ENCODE peak calls at places on chromosomes 2 and 18, in eight cellular contexts. Q is RWPE1, E is mucosa of descending colon, A is upper lobe of left lung, J is bronchial epithelial cell, G is heart right ventricle, O is SK-N-SH, F is kidney epithelial cell. T is an unnamed sample.

GRCh38 chr2:17605691-17606090 is 65.2 kb downstream of the VSNL1 start:
- DNase-seq in Q (no peak), E (no peak), A (no peak), J (no peak), G (no peak), O (no peak), F (no peak), T (no peak)

GRCh38 chr2:24075915-24076848 is at the start of gene SF3B6:
- DNase-seq in Q (peak), E (peak), A (peak), J (peak), G (peak), O (peak), F (peak), T (peak)

GRCh38 chr2:937530-937929 is 13.1 kb upstream of the SNTG2 start:
- DNase-seq in Q (no peak), E (no peak), A (no peak), J (no peak), G (no peak), O (no peak), F (no peak), T (no peak)

GRCh38 chr2:170098626-170099312 is 79.2 kb upstream of the MYO3B start:
- DNase-seq in Q (no peak), E (no peak), A (no peak), J (no peak), G (no peak), O (no peak), F (no peak), T (no peak)

GRCh38 chr18:54888933-54889332 is 60.7 kb downstream of the RAB27B start:
- DNase-seq in Q (no peak), E (no peak), A (no peak), J (peak), G (no peak), O (no peak), F (no peak), T (no peak)

GRCh38 chr18:58532298-58532697 is 96.6 kb downstream of the ALPK2 start:
- DNase-seq in Q (peak), E (no peak), A (no peak), J (peak), G (no peak), O (no peak), F (no peak), T (no peak)

GRCh38 chr2:101380376-101380775 is 6.9 kb downstream of the CREG2 start:
- DNase-seq in Q (peak), E (peak), A (peak), J (peak), G (peak), O (no peak), F (no peak), T (no peak)

GRCh38 chr2:105593221-105593967 is 151.3 kb upstream of the NCK2 start:
- DNase-seq in Q (peak), E (no peak), A (no peak), J (peak), G (no peak), O (no peak), F (no peak), T (no peak)

GRCh38 chr2:230068658-230069080 is at the start of gene SLC16A14:
- DNase-seq in Q (peak), E (peak), A (no peak), J (peak), G (peak), O (peak), F (no peak), T (no peak)
- TF ChIP-seq CTCF in Q (peak), E (no peak), A (no peak), J (peak), G (peak), O (peak), F (peak), T (peak)

GRCh38 chr2:177192788-177193187 is 19.8 kb upstream of the HNRNPA3 start:
- DNase-seq in Q (no peak), E (no peak), A (no peak), J (no peak), G (no peak), O (no peak), F (no peak), T (no peak)

GRCh38 chr2:177193240-177193639 is 19.4 kb upstream of the HNRNPA3 start:
- DNase-seq in Q (no peak), E (no peak), A (no peak), J (no peak), G (no peak), O (no peak), F (no peak), T (no peak)

GRCh38 chr2:177190941-177191340 is 21.7 kb upstream of the HNRNPA3 start:
- DNase-seq in Q (no peak), E (no peak), A (no peak), J (no peak), G (no peak), O (no peak), F (no peak), T (no peak)

DNA sequence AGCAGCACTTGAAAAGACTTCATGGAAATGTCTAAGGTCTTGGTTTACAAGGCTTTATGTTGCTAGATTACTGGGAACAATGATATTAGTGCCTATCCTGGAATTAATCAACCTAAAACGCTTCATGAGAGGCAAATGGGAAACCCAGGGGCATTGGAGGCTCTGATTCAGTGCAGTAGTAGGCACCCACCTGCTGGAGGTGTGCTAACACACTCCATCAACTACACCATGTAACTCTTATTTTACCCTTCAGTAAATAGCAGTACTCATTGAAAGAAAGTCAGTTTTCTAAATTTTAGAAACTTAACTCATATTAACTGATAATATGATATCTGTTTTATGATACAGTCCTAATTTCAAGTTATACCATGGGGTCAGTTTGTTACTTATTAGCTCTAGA is 17.4 kb upstream of the HNRNPA3 start:
- DNase-seq in Q (no peak), E (no peak), A (no peak), J (no peak), G (no peak), O (no peak), F (no peak), T (no peak)
- TF ChIP-seq CTCF in Q (no peak), E (no peak), A (no peak), J (no peak), G (no peak), O (no peak), F (no peak), T (no peak)

GRCh38 chr18:62991959-62992358 is 276.6 kb downstream of the PHLPP1 start:
- DNase-seq in Q (no peak), E (no peak), A (peak), J (no peak), G (no peak), O (no peak), F (no peak), T (no peak)
- TF ChIP-seq CTCF in Q (no peak), E (no peak), A (no peak), J (no peak), G (no peak), O (no peak), F (no peak), T (no peak)

GRCh38 chr2:31810200-31810917 is 200.4 kb downstream of the MEMO1 start:
- DNase-seq in Q (no peak), E (no peak), A (no peak), J (no peak), G (no peak), O (no peak), F (no peak), T (no peak)
- TF ChIP-seq CTCF in Q (no peak), E (no peak), A (no peak), J (no peak), G (no peak), O (no peak), F (no peak), T (no peak)

GRCh38 chr18:30265190-30265589 is 777.4 kb downstream of the DSC3 start:
- DNase-seq in Q (no peak), E (no peak), A (no peak), J (no peak), G (no peak), O (no peak), F (no peak), T (no peak)
- TF ChIP-seq CTCF in Q (no peak), E (no peak), A (no peak), J (no peak), G (no peak), O (no peak), F (no peak), T (no peak)

T was measured in progenitor cell of endocrine pancreas.